ENCODE peak calls at places on chromosome 11, in eight cellular contexts. One of them, this sample, is unnamed.

GRCh38 chr11:67665537-67666302 is 8.7 kb downstream of the ALDH3B2 start:
- DNase-seq in activated CD4-positive, alpha-beta T cell treated with anti-CD3 and anti-CD28 coated beads, Interleukin-2, amount 50 U/mL, for 48 hours: no peak
- DNase-seq in HTR-8/SVneo: no peak
- DNase-seq in NCI-H1694: no peak
- DNase-seq in activated effector memory CD4-positive, alpha-beta T cell treated with Interleukin-2 at 50 U/mL for 16 hours: no peak
- DNase-seq in GM19239: no peak
- DNase-seq in lung: peak; percentile 48
- DNase-seq in HuH-7: peak; percentile 89
- DNase-seq in this sample: no peak

GRCh38 chr11:114232400-114233070 is 63.7 kb upstream of the NNMT start:
- DNase-seq in GM19239: no peak
- DNase-seq in HTR-8/SVneo: no peak
- DNase-seq in lung: no peak
- DNase-seq in NCI-H1694: no peak
- DNase-seq in activated effector memory CD4-positive, alpha-beta T cell treated with Interleukin-2 at 50 U/mL for 16 hours: no peak
- DNase-seq in activated CD4-positive, alpha-beta T cell treated with anti-CD3 and anti-CD28 coated beads, Interleukin-2, amount 50 U/mL, for 48 hours: no peak
- DNase-seq in HuH-7: peak; percentile 28
- DNase-seq in this sample: no peak

GRCh38 chr11:12172493-12173013 is 62.2 kb downstream of the MICAL2 start:
- DNase-seq in GM19239: no peak
- DNase-seq in lung: no peak
- DNase-seq in activated effector memory CD4-positive, alpha-beta T cell treated with Interleukin-2 at 50 U/mL for 16 hours: no peak
- DNase-seq in HTR-8/SVneo: no peak
- DNase-seq in HuH-7: no peak
- DNase-seq in activated CD4-positive, alpha-beta T cell treated with anti-CD3 and anti-CD28 coated beads, Interleukin-2, amount 50 U/mL, for 48 hours: no peak
- DNase-seq in NCI-H1694: no peak
- DNase-seq in this sample: no peak

GRCh38 chr11:117781650-117782049 is 15.4 kb downstream of the DSCAML1 start:
- DNase-seq in activated effector memory CD4-positive, alpha-beta T cell treated with Interleukin-2 at 50 U/mL for 16 hours: no peak
- DNase-seq in NCI-H1694: peak; percentile 11
- DNase-seq in HuH-7: no peak
- DNase-seq in HTR-8/SVneo: no peak
- DNase-seq in GM19239: no peak
- DNase-seq in activated CD4-positive, alpha-beta T cell treated with anti-CD3 and anti-CD28 coated beads, Interleukin-2, amount 50 U/mL, for 48 hours: no peak
- DNase-seq in lung: no peak
- DNase-seq in this sample: no peak

GRCh38 chr11:35014352-35014751 is 97.9 kb downstream of the PDHX start:
- DNase-seq in GM19239: no peak
- DNase-seq in activated CD4-positive, alpha-beta T cell treated with anti-CD3 and anti-CD28 coated beads, Interleukin-2, amount 50 U/mL, for 48 hours: no peak
- DNase-seq in HuH-7: no peak
- DNase-seq in lung: no peak
- DNase-seq in HTR-8/SVneo: no peak
- DNase-seq in activated effector memory CD4-positive, alpha-beta T cell treated with Interleukin-2 at 50 U/mL for 16 hours: no peak
- DNase-seq in NCI-H1694: no peak
- DNase-seq in this sample: no peak

GRCh38 chr11:119093951-119094815 is 7.5 kb downstream of the DPAGT1 start:
- DNase-seq in HuH-7: no peak
- DNase-seq in GM19239: no peak
- DNase-seq in NCI-H1694: no peak
- DNase-seq in lung: peak; percentile 36
- DNase-seq in activated effector memory CD4-positive, alpha-beta T cell treated with Interleukin-2 at 50 U/mL for 16 hours: peak; percentile 26
- DNase-seq in HTR-8/SVneo: no peak
- DNase-seq in activated CD4-positive, alpha-beta T cell treated with anti-CD3 and anti-CD28 coated beads, Interleukin-2, amount 50 U/mL, for 48 hours: peak; percentile 46
- DNase-seq in this sample: no peak

GRCh38 chr11:62401356-62401755 is 17.5 kb upstream of the SCGB1A1 start:
- DNase-seq in NCI-H1694: no peak
- DNase-seq in activated effector memory CD4-positive, alpha-beta T cell treated with Interleukin-2 at 50 U/mL for 16 hours: no peak
- DNase-seq in activated CD4-positive, alpha-beta T cell treated with anti-CD3 and anti-CD28 coated beads, Interleukin-2, amount 50 U/mL, for 48 hours: no peak
- DNase-seq in GM19239: no peak
- DNase-seq in lung: no peak
- DNase-seq in HTR-8/SVneo: no peak
- DNase-seq in HuH-7: no peak
- DNase-seq in this sample: no peak

GRCh38 chr11:120035756-120036155 is 102.2 kb downstream of the TRIM29 start:
- DNase-seq in activated effector memory CD4-positive, alpha-beta T cell treated with Interleukin-2 at 50 U/mL for 16 hours: no peak
- DNase-seq in activated CD4-positive, alpha-beta T cell treated with anti-CD3 and anti-CD28 coated beads, Interleukin-2, amount 50 U/mL, for 48 hours: no peak
- DNase-seq in GM19239: no peak
- DNase-seq in lung: no peak
- DNase-seq in NCI-H1694: no peak
- DNase-seq in HuH-7: no peak
- DNase-seq in HTR-8/SVneo: no peak
- DNase-seq in this sample: no peak

GRCh38 chr11:27294654-27295053 is 68.4 kb downstream of the CCDC34 start:
- DNase-seq in HTR-8/SVneo: no peak
- DNase-seq in GM19239: no peak
- DNase-seq in activated effector memory CD4-positive, alpha-beta T cell treated with Interleukin-2 at 50 U/mL for 16 hours: no peak
- DNase-seq in HuH-7: no peak
- DNase-seq in NCI-H1694: no peak
- DNase-seq in lung: no peak
- DNase-seq in activated CD4-positive, alpha-beta T cell treated with anti-CD3 and anti-CD28 coated beads, Interleukin-2, amount 50 U/mL, for 48 hours: no peak
- DNase-seq in this sample: no peak

GRCh38 chr11:113189909-113190667 is 124.3 kb upstream of the TTC12 start:
- DNase-seq in HTR-8/SVneo: peak; percentile 3
- DNase-seq in activated CD4-positive, alpha-beta T cell treated with anti-CD3 and anti-CD28 coated beads, Interleukin-2, amount 50 U/mL, for 48 hours: no peak
- DNase-seq in lung: no peak
- DNase-seq in GM19239: no peak
- DNase-seq in NCI-H1694: no peak
- DNase-seq in activated effector memory CD4-positive, alpha-beta T cell treated with Interleukin-2 at 50 U/mL for 16 hours: no peak
- DNase-seq in HuH-7: no peak
- DNase-seq in this sample: no peak

GRCh38 chr11:76419896-76420295 is 24.9 kb upstream of the EMSY start:
- DNase-seq in HuH-7: peak; percentile 32
- DNase-seq in NCI-H1694: peak; percentile 17
- DNase-seq in activated CD4-positive, alpha-beta T cell treated with anti-CD3 and anti-CD28 coated beads, Interleukin-2, amount 50 U/mL, for 48 hours: no peak
- DNase-seq in lung: no peak
- DNase-seq in HTR-8/SVneo: peak; percentile 30
- DNase-seq in GM19239: peak; percentile 15
- DNase-seq in activated effector memory CD4-positive, alpha-beta T cell treated with Interleukin-2 at 50 U/mL for 16 hours: no peak
- DNase-seq in this sample: no peak

GRCh38 chr11:1101318-1102089 is 26.8 kb downstream of the MUC2 start:
- DNase-seq in GM19239: no peak
- DNase-seq in activated effector memory CD4-positive, alpha-beta T cell treated with Interleukin-2 at 50 U/mL for 16 hours: no peak
- DNase-seq in HuH-7: no peak
- DNase-seq in lung: no peak
- DNase-seq in NCI-H1694: no peak
- DNase-seq in activated CD4-positive, alpha-beta T cell treated with anti-CD3 and anti-CD28 coated beads, Interleukin-2, amount 50 U/mL, for 48 hours: no peak
- DNase-seq in HTR-8/SVneo: no peak
- DNase-seq in this sample: no peak

GRCh38 chr11:127268956-127269355 is 268.4 kb upstream of the KIRREL3 start:
- DNase-seq in activated CD4-positive, alpha-beta T cell treated with anti-CD3 and anti-CD28 coated beads, Interleukin-2, amount 50 U/mL, for 48 hours: no peak
- DNase-seq in activated effector memory CD4-positive, alpha-beta T cell treated with Interleukin-2 at 50 U/mL for 16 hours: no peak
- DNase-seq in lung: no peak
- DNase-seq in GM19239: no peak
- DNase-seq in HTR-8/SVneo: no peak
- DNase-seq in HuH-7: no peak
- DNase-seq in NCI-H1694: no peak
- DNase-seq in this sample: no peak

GRCh38 chr11:58805065-58805464 is 39.4 kb downstream of the GLYATL2 start:
- DNase-seq in NCI-H1694: no peak
- DNase-seq in activated CD4-positive, alpha-beta T cell treated with anti-CD3 and anti-CD28 coated beads, Interleukin-2, amount 50 U/mL, for 48 hours: no peak
- DNase-seq in HTR-8/SVneo: no peak
- DNase-seq in lung: no peak
- DNase-seq in GM19239: no peak
- DNase-seq in HuH-7: no peak
- DNase-seq in activated effector memory CD4-positive, alpha-beta T cell treated with Interleukin-2 at 50 U/mL for 16 hours: no peak
- DNase-seq in this sample: no peak

GRCh38 chr11:123551085-123551484 is 103.3 kb downstream of the SCN3B start:
- DNase-seq in activated CD4-positive, alpha-beta T cell treated with anti-CD3 and anti-CD28 coated beads, Interleukin-2, amount 50 U/mL, for 48 hours: no peak
- DNase-seq in NCI-H1694: no peak
- DNase-seq in lung: no peak
- DNase-seq in GM19239: no peak
- DNase-seq in HuH-7: no peak
- DNase-seq in HTR-8/SVneo: no peak
- DNase-seq in activated effector memory CD4-positive, alpha-beta T cell treated with Interleukin-2 at 50 U/mL for 16 hours: no peak
- DNase-seq in this sample: no peak

GRCh38 chr11:90476442-90477007 is 253.7 kb upstream of the CHORDC1 start:
- DNase-seq in lung: no peak
- DNase-seq in HTR-8/SVneo: no peak
- DNase-seq in activated CD4-positive, alpha-beta T cell treated with anti-CD3 and anti-CD28 coated beads, Interleukin-2, amount 50 U/mL, for 48 hours: peak; percentile 17
- DNase-seq in activated effector memory CD4-positive, alpha-beta T cell treated with Interleukin-2 at 50 U/mL for 16 hours: no peak
- DNase-seq in NCI-H1694: no peak
- DNase-seq in GM19239: no peak
- DNase-seq in HuH-7: no peak
- DNase-seq in this sample: peak; percentile 19

GRCh38 chr11:32775908-32776307 is 18.6 kb downstream of the CCDC73 start:
- DNase-seq in GM19239: peak; percentile 8
- DNase-seq in HuH-7: no peak
- DNase-seq in NCI-H1694: no peak
- DNase-seq in activated effector memory CD4-positive, alpha-beta T cell treated with Interleukin-2 at 50 U/mL for 16 hours: no peak
- DNase-seq in lung: no peak
- DNase-seq in activated CD4-positive, alpha-beta T cell treated with anti-CD3 and anti-CD28 coated beads, Interleukin-2, amount 50 U/mL, for 48 hours: no peak
- DNase-seq in HTR-8/SVneo: no peak
- DNase-seq in this sample: no peak

GRCh38 chr11:40328890-40329617 is 1130.4 kb downstream of the LRRC4C start:
- DNase-seq in NCI-H1694: no peak
- DNase-seq in lung: peak; percentile 83
- DNase-seq in HuH-7: peak; percentile 3
- DNase-seq in HTR-8/SVneo: peak; percentile 86
- DNase-seq in activated effector memory CD4-positive, alpha-beta T cell treated with Interleukin-2 at 50 U/mL for 16 hours: no peak
- DNase-seq in GM19239: no peak
- DNase-seq in activated CD4-positive, alpha-beta T cell treated with anti-CD3 and anti-CD28 coated beads, Interleukin-2, amount 50 U/mL, for 48 hours: no peak
- DNase-seq in this sample: no peak

GRCh38 chr11:1784761-1785650 is 21.3 kb upstream of the CTSD start:
- DNase-seq in HTR-8/SVneo: no peak
- DNase-seq in NCI-H1694: no peak
- DNase-seq in lung: no peak
- DNase-seq in activated CD4-positive, alpha-beta T cell treated with anti-CD3 and anti-CD28 coated beads, Interleukin-2, amount 50 U/mL, for 48 hours: no peak
- DNase-seq in activated effector memory CD4-positive, alpha-beta T cell treated with Interleukin-2 at 50 U/mL for 16 hours: no peak
- DNase-seq in GM19239: no peak
- DNase-seq in HuH-7: no peak
- DNase-seq in this sample: no peak

GRCh38 chr11:118928108-118928869 is 2.6 kb upstream of the BCL9L start:
- DNase-seq in HuH-7: peak; percentile 93
- DNase-seq in NCI-H1694: peak; percentile 24
- DNase-seq in activated CD4-positive, alpha-beta T cell treated with anti-CD3 and anti-CD28 coated beads, Interleukin-2, amount 50 U/mL, for 48 hours: peak; percentile 96
- DNase-seq in GM19239: peak; percentile 65
- DNase-seq in activated effector memory CD4-positive, alpha-beta T cell treated with Interleukin-2 at 50 U/mL for 16 hours: peak; percentile 87
- DNase-seq in HTR-8/SVneo: peak; percentile 95
- DNase-seq in lung: peak; percentile 93
- DNase-seq in this sample: peak; percentile 82

GRCh38 chr11:33620423-33621120 is 80.1 kb downstream of the C11orf91 start:
- DNase-seq in NCI-H1694: no peak
- DNase-seq in GM19239: no peak
- DNase-seq in activated CD4-positive, alpha-beta T cell treated with anti-CD3 and anti-CD28 coated beads, Interleukin-2, amount 50 U/mL, for 48 hours: no peak
- DNase-seq in activated effector memory CD4-positive, alpha-beta T cell treated with Interleukin-2 at 50 U/mL for 16 hours: no peak
- DNase-seq in HTR-8/SVneo: no peak
- DNase-seq in HuH-7: no peak
- DNase-seq in lung: no peak
- DNase-seq in this sample: no peak

GRCh38 chr11:3159296-3160190 is 5.6 kb downstream of the OSBPL5 start:
- DNase-seq in HTR-8/SVneo: no peak
- DNase-seq in HuH-7: no peak
- DNase-seq in lung: peak; percentile 68
- DNase-seq in activated CD4-positive, alpha-beta T cell treated with anti-CD3 and anti-CD28 coated beads, Interleukin-2, amount 50 U/mL, for 48 hours: no peak
- DNase-seq in NCI-H1694: no peak
- DNase-seq in GM19239: no peak
- DNase-seq in activated effector memory CD4-positive, alpha-beta T cell treated with Interleukin-2 at 50 U/mL for 16 hours: no peak
- DNase-seq in this sample: no peak

GRCh38 chr11:74462009-74462408 is 5.3 kb downstream of the KCNE3 start:
- DNase-seq in HuH-7: peak; percentile 87
- DNase-seq in GM19239: no peak
- DNase-seq in lung: peak; percentile 84
- DNase-seq in activated effector memory CD4-positive, alpha-beta T cell treated with Interleukin-2 at 50 U/mL for 16 hours: no peak
- DNase-seq in activated CD4-positive, alpha-beta T cell treated with anti-CD3 and anti-CD28 coated beads, Interleukin-2, amount 50 U/mL, for 48 hours: no peak
- DNase-seq in NCI-H1694: no peak
- DNase-seq in HTR-8/SVneo: peak; percentile 35
- DNase-seq in this sample: no peak

GRCh38 chr11:73404048-73404447 is 27.8 kb downstream of the RELT start:
- DNase-seq in activated CD4-positive, alpha-beta T cell treated with anti-CD3 and anti-CD28 coated beads, Interleukin-2, amount 50 U/mL, for 48 hours: no peak
- DNase-seq in lung: peak; percentile 69
- DNase-seq in activated effector memory CD4-positive, alpha-beta T cell treated with Interleukin-2 at 50 U/mL for 16 hours: no peak
- DNase-seq in HuH-7: peak; percentile 73
- DNase-seq in NCI-H1694: no peak
- DNase-seq in HTR-8/SVneo: no peak
- DNase-seq in GM19239: no peak
- DNase-seq in this sample: no peak

GRCh38 chr11:14672635-14673034 is 29.0 kb downstream of the PDE3B start:
- DNase-seq in activated CD4-positive, alpha-beta T cell treated with anti-CD3 and anti-CD28 coated beads, Interleukin-2, amount 50 U/mL, for 48 hours: no peak
- DNase-seq in HuH-7: no peak
- DNase-seq in lung: no peak
- DNase-seq in GM19239: no peak
- DNase-seq in HTR-8/SVneo: no peak
- DNase-seq in NCI-H1694: no peak
- DNase-seq in activated effector memory CD4-positive, alpha-beta T cell treated with Interleukin-2 at 50 U/mL for 16 hours: no peak
- DNase-seq in this sample: no peak

GRCh38 chr11:60871378-60872061 is 4.2 kb downstream of the ZP1 start:
- DNase-seq in NCI-H1694: no peak
- DNase-seq in activated CD4-positive, alpha-beta T cell treated with anti-CD3 and anti-CD28 coated beads, Interleukin-2, amount 50 U/mL, for 48 hours: no peak
- DNase-seq in HuH-7: no peak
- DNase-seq in HTR-8/SVneo: no peak
- DNase-seq in lung: no peak
- DNase-seq in activated effector memory CD4-positive, alpha-beta T cell treated with Interleukin-2 at 50 U/mL for 16 hours: no peak
- DNase-seq in GM19239: no peak
- DNase-seq in this sample: no peak

GRCh38 chr11:17595526-17596309 is 48.7 kb downstream of the OTOG start:
- DNase-seq in HTR-8/SVneo: no peak
- DNase-seq in HuH-7: no peak
- DNase-seq in activated CD4-positive, alpha-beta T cell treated with anti-CD3 and anti-CD28 coated beads, Interleukin-2, amount 50 U/mL, for 48 hours: no peak
- DNase-seq in activated effector memory CD4-positive, alpha-beta T cell treated with Interleukin-2 at 50 U/mL for 16 hours: no peak
- DNase-seq in lung: no peak
- DNase-seq in GM19239: no peak
- DNase-seq in NCI-H1694: no peak
- DNase-seq in this sample: no peak

GRCh38 chr11:122661182-122661945 is 5.8 kb downstream of the UBASH3B start:
- DNase-seq in GM19239: no peak
- DNase-seq in NCI-H1694: no peak
- DNase-seq in HuH-7: no peak
- DNase-seq in activated effector memory CD4-positive, alpha-beta T cell treated with Interleukin-2 at 50 U/mL for 16 hours: no peak
- DNase-seq in activated CD4-positive, alpha-beta T cell treated with anti-CD3 and anti-CD28 coated beads, Interleukin-2, amount 50 U/mL, for 48 hours: no peak
- DNase-seq in HTR-8/SVneo: peak; percentile 75
- DNase-seq in lung: no peak
- DNase-seq in this sample: no peak

GRCh38 chr11:78253797-78254196 is 65.1 kb downstream of the USP35 start:
- DNase-seq in activated CD4-positive, alpha-beta T cell treated with anti-CD3 and anti-CD28 coated beads, Interleukin-2, amount 50 U/mL, for 48 hours: no peak
- DNase-seq in lung: no peak
- DNase-seq in HuH-7: no peak
- DNase-seq in HTR-8/SVneo: peak; percentile 43
- DNase-seq in NCI-H1694: no peak
- DNase-seq in activated effector memory CD4-positive, alpha-beta T cell treated with Interleukin-2 at 50 U/mL for 16 hours: no peak
- DNase-seq in GM19239: no peak
- DNase-seq in this sample: no peak

GRCh38 chr11:65498977-65499712 is at the start of gene MALAT1:
- DNase-seq in lung: peak; percentile 95
- DNase-seq in activated CD4-positive, alpha-beta T cell treated with anti-CD3 and anti-CD28 coated beads, Interleukin-2, amount 50 U/mL, for 48 hours: peak; percentile 93
- DNase-seq in GM19239: no peak
- DNase-seq in HTR-8/SVneo: no peak
- DNase-seq in HuH-7: peak; percentile 45
- DNase-seq in NCI-H1694: peak; percentile 64
- DNase-seq in activated effector memory CD4-positive, alpha-beta T cell treated with Interleukin-2 at 50 U/mL for 16 hours: peak; percentile 90
- DNase-seq in this sample: peak; percentile 92

GRCh38 chr11:34266090-34266912 is 91.5 kb downstream of the ABTB2 start:
- DNase-seq in GM19239: no peak
- DNase-seq in HuH-7: no peak
- DNase-seq in lung: no peak
- DNase-seq in HTR-8/SVneo: peak; percentile 57
- DNase-seq in activated CD4-positive, alpha-beta T cell treated with anti-CD3 and anti-CD28 coated beads, Interleukin-2, amount 50 U/mL, for 48 hours: no peak
- DNase-seq in activated effector memory CD4-positive, alpha-beta T cell treated with Interleukin-2 at 50 U/mL for 16 hours: no peak
- DNase-seq in NCI-H1694: no peak
- DNase-seq in this sample: no peak

GRCh38 chr11:33444835-33445594 is 187.8 kb downstream of the HIPK3 start:
- DNase-seq in lung: no peak
- DNase-seq in activated CD4-positive, alpha-beta T cell treated with anti-CD3 and anti-CD28 coated beads, Interleukin-2, amount 50 U/mL, for 48 hours: no peak
- DNase-seq in NCI-H1694: no peak
- DNase-seq in HTR-8/SVneo: no peak
- DNase-seq in GM19239: no peak
- DNase-seq in HuH-7: no peak
- DNase-seq in activated effector memory CD4-positive, alpha-beta T cell treated with Interleukin-2 at 50 U/mL for 16 hours: no peak
- DNase-seq in this sample: no peak

GRCh38 chr11:96155627-96156378 is 187.2 kb downstream of the MAML2 start:
- DNase-seq in GM19239: peak; percentile 21
- DNase-seq in activated CD4-positive, alpha-beta T cell treated with anti-CD3 and anti-CD28 coated beads, Interleukin-2, amount 50 U/mL, for 48 hours: peak; percentile 77
- DNase-seq in activated effector memory CD4-positive, alpha-beta T cell treated with Interleukin-2 at 50 U/mL for 16 hours: no peak
- DNase-seq in lung: peak; percentile 53
- DNase-seq in HuH-7: peak; percentile 6
- DNase-seq in NCI-H1694: no peak
- DNase-seq in HTR-8/SVneo: peak; percentile 77
- DNase-seq in this sample: peak; percentile 46